ENCODE peak calls at places on chromosome 19, in nine cellular contexts. One of them, this sample, is unnamed.

GRCh38 chr19:9913237-9914000 is 22.9 kb downstream of the OLFM2 start:
- DNase-seq in activated CD8-positive, alpha-beta T cell treated with anti-CD3 and anti-CD28 coated beads for 36 hours: peak
- DNase-seq in cardiac fibroblast: no peak
- DNase-seq in chondrocyte: no peak
- DNase-seq in endothelial cell: peak
- DNase-seq in mammary epithelial cell: no peak
- DNase-seq in astrocyte of the spinal cord: no peak
- DNase-seq in neural progenitor cell: peak
- DNase-seq in HFFc6: no peak
- DNase-seq in this sample: no peak

GRCh38 chr19:49581007-49581508 is at the start of gene PRRG2:
- DNase-seq in activated CD8-positive, alpha-beta T cell treated with anti-CD3 and anti-CD28 coated beads for 36 hours: no peak
- DNase-seq in cardiac fibroblast: no peak
- DNase-seq in chondrocyte: no peak
- DNase-seq in endothelial cell: no peak
- DNase-seq in mammary epithelial cell: peak
- DNase-seq in astrocyte of the spinal cord: no peak
- DNase-seq in neural progenitor cell: no peak
- DNase-seq in HFFc6: no peak
- DNase-seq in this sample: no peak

GRCh38 chr19:1061987-1062386 is 5.0 kb upstream of the ARHGAP45 start:
- DNase-seq in activated CD8-positive, alpha-beta T cell treated with anti-CD3 and anti-CD28 coated beads for 36 hours: no peak
- DNase-seq in cardiac fibroblast: no peak
- DNase-seq in chondrocyte: no peak
- DNase-seq in endothelial cell: no peak
- DNase-seq in mammary epithelial cell: no peak
- DNase-seq in astrocyte of the spinal cord: no peak
- DNase-seq in neural progenitor cell: no peak
- DNase-seq in HFFc6: no peak
- DNase-seq in this sample: no peak

GRCh38 chr19:5290336-5291262 is 50.0 kb downstream of the PTPRS start:
- DNase-seq in activated CD8-positive, alpha-beta T cell treated with anti-CD3 and anti-CD28 coated beads for 36 hours: no peak
- DNase-seq in cardiac fibroblast: no peak
- DNase-seq in chondrocyte: no peak
- DNase-seq in endothelial cell: no peak
- DNase-seq in mammary epithelial cell: no peak
- DNase-seq in astrocyte of the spinal cord: no peak
- DNase-seq in neural progenitor cell: no peak
- DNase-seq in HFFc6: no peak
- DNase-seq in this sample: no peak

GRCh38 chr19:7744871-7745270 is 2.5 kb downstream of the CD209 start:
- DNase-seq in activated CD8-positive, alpha-beta T cell treated with anti-CD3 and anti-CD28 coated beads for 36 hours: no peak
- DNase-seq in cardiac fibroblast: no peak
- DNase-seq in chondrocyte: peak
- DNase-seq in endothelial cell: no peak
- DNase-seq in mammary epithelial cell: no peak
- DNase-seq in astrocyte of the spinal cord: no peak
- DNase-seq in neural progenitor cell: no peak
- DNase-seq in HFFc6: no peak
- DNase-seq in this sample: no peak

GRCh38 chr19:932647-933552 is 7.1 kb downstream of the ARID3A start:
- DNase-seq in activated CD8-positive, alpha-beta T cell treated with anti-CD3 and anti-CD28 coated beads for 36 hours: peak
- DNase-seq in cardiac fibroblast: peak
- DNase-seq in chondrocyte: no peak
- DNase-seq in endothelial cell: peak
- DNase-seq in mammary epithelial cell: peak
- DNase-seq in astrocyte of the spinal cord: peak
- DNase-seq in neural progenitor cell: peak
- DNase-seq in HFFc6: peak
- DNase-seq in this sample: peak

GRCh38 chr19:41920878-41921277 is 7.4 kb downstream of the ERFL start:
- DNase-seq in activated CD8-positive, alpha-beta T cell treated with anti-CD3 and anti-CD28 coated beads for 36 hours: no peak
- DNase-seq in cardiac fibroblast: no peak
- DNase-seq in chondrocyte: no peak
- DNase-seq in endothelial cell: no peak
- DNase-seq in mammary epithelial cell: no peak
- DNase-seq in astrocyte of the spinal cord: no peak
- DNase-seq in neural progenitor cell: no peak
- DNase-seq in HFFc6: no peak
- DNase-seq in this sample: no peak

GRCh38 chr19:3645067-3645396 is 18.4 kb upstream of the CACTIN start:
- DNase-seq in activated CD8-positive, alpha-beta T cell treated with anti-CD3 and anti-CD28 coated beads for 36 hours: no peak
- DNase-seq in cardiac fibroblast: no peak
- DNase-seq in chondrocyte: no peak
- DNase-seq in endothelial cell: no peak
- DNase-seq in mammary epithelial cell: no peak
- DNase-seq in astrocyte of the spinal cord: no peak
- DNase-seq in neural progenitor cell: no peak
- DNase-seq in HFFc6: no peak
- DNase-seq in this sample: no peak

GRCh38 chr19:4208385-4209094 is 20.8 kb upstream of the EBI3 start:
- DNase-seq in activated CD8-positive, alpha-beta T cell treated with anti-CD3 and anti-CD28 coated beads for 36 hours: no peak
- DNase-seq in cardiac fibroblast: peak
- DNase-seq in chondrocyte: no peak
- DNase-seq in endothelial cell: no peak
- DNase-seq in mammary epithelial cell: peak
- DNase-seq in astrocyte of the spinal cord: peak
- DNase-seq in neural progenitor cell: peak
- DNase-seq in HFFc6: peak
- DNase-seq in this sample: no peak

GRCh38 chr19:10471909-10472308 is 31.2 kb downstream of the KEAP1 start:
- DNase-seq in activated CD8-positive, alpha-beta T cell treated with anti-CD3 and anti-CD28 coated beads for 36 hours: peak
- DNase-seq in cardiac fibroblast: peak
- DNase-seq in chondrocyte: no peak
- DNase-seq in endothelial cell: no peak
- DNase-seq in mammary epithelial cell: peak
- DNase-seq in astrocyte of the spinal cord: peak
- DNase-seq in neural progenitor cell: no peak
- DNase-seq in HFFc6: peak
- DNase-seq in this sample: no peak

GRCh38 chr19:55546822-55547614 is 1.7 kb upstream of the SBK3 start:
- DNase-seq in activated CD8-positive, alpha-beta T cell treated with anti-CD3 and anti-CD28 coated beads for 36 hours: no peak
- DNase-seq in cardiac fibroblast: peak
- DNase-seq in chondrocyte: no peak
- DNase-seq in endothelial cell: no peak
- DNase-seq in mammary epithelial cell: peak
- DNase-seq in astrocyte of the spinal cord: peak
- DNase-seq in neural progenitor cell: peak
- DNase-seq in HFFc6: peak
- DNase-seq in this sample: no peak

GRCh38 chr19:343941-344624 is 513 bp downstream of the MIER2 start:
- DNase-seq in activated CD8-positive, alpha-beta T cell treated with anti-CD3 and anti-CD28 coated beads for 36 hours: no peak
- DNase-seq in cardiac fibroblast: peak
- DNase-seq in chondrocyte: peak
- DNase-seq in endothelial cell: peak
- DNase-seq in mammary epithelial cell: no peak
- DNase-seq in astrocyte of the spinal cord: peak
- DNase-seq in neural progenitor cell: peak
- DNase-seq in HFFc6: no peak
- DNase-seq in this sample: no peak

GRCh38 chr19:20359933-20360720 is 193.1 kb downstream of the ZNF486 start:
- DNase-seq in activated CD8-positive, alpha-beta T cell treated with anti-CD3 and anti-CD28 coated beads for 36 hours: peak
- DNase-seq in cardiac fibroblast: no peak
- DNase-seq in chondrocyte: no peak
- DNase-seq in endothelial cell: peak
- DNase-seq in mammary epithelial cell: no peak
- DNase-seq in astrocyte of the spinal cord: no peak
- DNase-seq in neural progenitor cell: peak
- DNase-seq in HFFc6: no peak
- DNase-seq in this sample: no peak
- TF ChIP-seq CTCF in activated CD8-positive, alpha-beta T cell treated with anti-CD3 and anti-CD28 coated beads for 36 hours: no peak
- TF ChIP-seq CTCF in cardiac fibroblast: no peak
- TF ChIP-seq CTCF in chondrocyte: peak
- TF ChIP-seq CTCF in endothelial cell: peak
- TF ChIP-seq CTCF in mammary epithelial cell: no peak
- TF ChIP-seq CTCF in astrocyte of the spinal cord: no peak
- TF ChIP-seq CTCF in neural progenitor cell: peak
- TF ChIP-seq CTCF in HFFc6: no peak
- TF ChIP-seq CTCF in this sample: peak

DNA sequence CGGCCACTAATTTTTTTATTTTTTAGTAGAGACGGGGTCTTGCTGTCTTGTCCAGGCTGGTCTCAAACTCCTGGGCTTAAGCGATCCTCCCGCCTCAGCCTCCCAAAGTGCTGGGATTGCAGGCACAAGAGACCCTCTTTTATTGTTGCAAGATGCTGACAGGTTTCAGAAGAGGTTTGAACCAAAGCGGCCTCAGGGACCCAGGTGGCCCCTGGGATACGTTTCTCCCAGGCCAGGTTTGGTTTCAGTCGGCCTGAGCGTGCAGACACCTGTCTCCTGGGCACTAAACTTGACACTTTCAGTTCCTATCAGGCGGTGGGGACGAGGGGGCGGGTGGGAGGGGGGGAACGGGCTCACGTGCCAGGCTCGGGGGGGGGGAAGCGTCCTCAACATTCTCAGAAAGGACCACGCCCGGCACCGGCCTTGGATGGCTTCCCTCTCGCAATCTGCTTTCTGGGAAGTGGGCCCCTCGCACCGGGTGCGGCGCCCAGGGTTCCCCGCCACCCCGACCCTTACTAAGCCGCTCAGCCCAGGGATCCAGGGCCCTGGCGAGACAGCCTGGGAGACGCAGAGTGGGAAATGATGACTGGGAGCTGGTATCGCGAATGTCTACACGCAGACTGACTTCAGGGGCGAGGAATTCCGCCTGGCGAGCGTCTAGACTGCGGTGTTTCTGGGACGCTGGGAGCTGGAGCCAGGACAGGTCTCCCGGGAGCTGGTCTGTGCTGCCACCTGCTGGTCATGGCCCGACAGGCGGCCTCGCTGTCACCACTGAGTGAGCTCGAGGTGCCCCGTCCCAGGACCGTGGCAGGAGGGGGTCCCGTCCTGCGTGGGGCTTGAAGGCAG is 91.6 kb downstream of the GNG7 start:
- DNase-seq in activated CD8-positive, alpha-beta T cell treated with anti-CD3 and anti-CD28 coated beads for 36 hours: peak
- DNase-seq in cardiac fibroblast: peak
- DNase-seq in chondrocyte: peak
- DNase-seq in endothelial cell: peak
- DNase-seq in mammary epithelial cell: peak
- DNase-seq in astrocyte of the spinal cord: peak
- DNase-seq in neural progenitor cell: peak
- DNase-seq in HFFc6: peak
- DNase-seq in this sample: no peak
- TF ChIP-seq CTCF in activated CD8-positive, alpha-beta T cell treated with anti-CD3 and anti-CD28 coated beads for 36 hours: peak
- TF ChIP-seq CTCF in cardiac fibroblast: peak
- TF ChIP-seq CTCF in chondrocyte: peak
- TF ChIP-seq CTCF in endothelial cell: peak
- TF ChIP-seq CTCF in mammary epithelial cell: peak
- TF ChIP-seq CTCF in astrocyte of the spinal cord: peak
- TF ChIP-seq CTCF in neural progenitor cell: peak
- TF ChIP-seq CTCF in HFFc6: peak
- TF ChIP-seq CTCF in this sample: peak

DNA sequence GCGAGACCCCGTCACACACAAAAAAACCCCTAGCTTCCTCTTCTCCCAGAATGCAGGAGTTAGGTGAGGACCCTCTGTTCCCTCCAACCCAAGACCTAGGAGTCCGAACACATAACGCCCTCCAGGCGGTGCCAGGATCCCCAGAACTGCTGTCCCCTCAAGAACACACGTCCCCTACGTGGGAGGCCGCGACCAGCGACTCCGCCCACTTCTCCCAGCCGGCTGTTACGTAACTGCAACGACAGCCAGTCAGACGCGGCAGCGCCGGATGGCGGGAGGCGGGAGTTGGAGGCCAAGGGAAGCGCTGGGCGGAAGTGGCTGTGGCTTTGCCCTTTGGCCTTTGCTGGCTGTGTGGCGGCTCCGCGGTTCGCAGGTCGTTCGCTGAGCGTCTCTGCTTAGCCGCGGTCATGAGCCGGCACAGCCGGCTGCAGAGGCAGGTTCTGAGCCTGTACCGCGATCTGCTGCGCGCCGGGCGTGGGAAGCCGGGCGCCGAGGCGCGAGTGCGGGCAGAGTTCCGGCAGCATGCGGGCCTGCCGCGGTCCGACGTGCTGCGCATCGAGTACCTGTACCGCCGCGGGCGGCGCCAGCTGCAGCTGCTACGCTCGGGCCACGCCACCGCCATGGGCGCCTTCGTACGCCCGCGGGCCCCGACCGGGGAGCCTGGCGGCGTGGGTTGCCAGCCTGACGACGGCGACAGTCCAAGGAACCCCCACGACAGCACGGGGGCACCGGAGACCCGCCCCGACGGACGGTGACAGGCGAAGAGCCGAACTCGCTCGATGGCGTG is at the start of gene SDHAF1:
- DNase-seq in activated CD8-positive, alpha-beta T cell treated with anti-CD3 and anti-CD28 coated beads for 36 hours: peak
- DNase-seq in cardiac fibroblast: peak
- DNase-seq in chondrocyte: no peak
- DNase-seq in endothelial cell: peak
- DNase-seq in mammary epithelial cell: peak
- DNase-seq in astrocyte of the spinal cord: peak
- DNase-seq in neural progenitor cell: peak
- DNase-seq in HFFc6: peak
- DNase-seq in this sample: peak
- TF ChIP-seq CTCF in activated CD8-positive, alpha-beta T cell treated with anti-CD3 and anti-CD28 coated beads for 36 hours: no peak
- TF ChIP-seq CTCF in cardiac fibroblast: no peak
- TF ChIP-seq CTCF in chondrocyte: no peak
- TF ChIP-seq CTCF in endothelial cell: no peak
- TF ChIP-seq CTCF in mammary epithelial cell: no peak
- TF ChIP-seq CTCF in astrocyte of the spinal cord: no peak
- TF ChIP-seq CTCF in neural progenitor cell: no peak
- TF ChIP-seq CTCF in HFFc6: no peak
- TF ChIP-seq CTCF in this sample: no peak

GRCh38 chr19:16117594-16118033 is 5.9 kb downstream of the RAB8A start:
- DNase-seq in activated CD8-positive, alpha-beta T cell treated with anti-CD3 and anti-CD28 coated beads for 36 hours: no peak
- DNase-seq in cardiac fibroblast: no peak
- DNase-seq in chondrocyte: no peak
- DNase-seq in endothelial cell: no peak
- DNase-seq in mammary epithelial cell: no peak
- DNase-seq in astrocyte of the spinal cord: no peak
- DNase-seq in neural progenitor cell: no peak
- DNase-seq in HFFc6: no peak
- DNase-seq in this sample: no peak
- TF ChIP-seq CTCF in activated CD8-positive, alpha-beta T cell treated with anti-CD3 and anti-CD28 coated beads for 36 hours: no peak
- TF ChIP-seq CTCF in cardiac fibroblast: no peak
- TF ChIP-seq CTCF in chondrocyte: peak
- TF ChIP-seq CTCF in endothelial cell: no peak
- TF ChIP-seq CTCF in mammary epithelial cell: no peak
- TF ChIP-seq CTCF in astrocyte of the spinal cord: peak
- TF ChIP-seq CTCF in neural progenitor cell: no peak
- TF ChIP-seq CTCF in HFFc6: no peak
- TF ChIP-seq CTCF in this sample: no peak

GRCh38 chr19:17716309-17716929 is 2.9 kb upstream of the MAP1S start:
- DNase-seq in activated CD8-positive, alpha-beta T cell treated with anti-CD3 and anti-CD28 coated beads for 36 hours: no peak
- DNase-seq in cardiac fibroblast: no peak
- DNase-seq in chondrocyte: no peak
- DNase-seq in endothelial cell: no peak
- DNase-seq in mammary epithelial cell: no peak
- DNase-seq in astrocyte of the spinal cord: no peak
- DNase-seq in neural progenitor cell: no peak
- DNase-seq in HFFc6: no peak
- DNase-seq in this sample: no peak
- TF ChIP-seq CTCF in activated CD8-positive, alpha-beta T cell treated with anti-CD3 and anti-CD28 coated beads for 36 hours: no peak
- TF ChIP-seq CTCF in cardiac fibroblast: peak
- TF ChIP-seq CTCF in chondrocyte: peak
- TF ChIP-seq CTCF in endothelial cell: no peak
- TF ChIP-seq CTCF in mammary epithelial cell: peak
- TF ChIP-seq CTCF in astrocyte of the spinal cord: no peak
- TF ChIP-seq CTCF in neural progenitor cell: peak
- TF ChIP-seq CTCF in HFFc6: peak
- TF ChIP-seq CTCF in this sample: peak

This sample was measured in HFF-Myc.